ENCODE peak calls at places on chromosome 14, in seven cellular contexts. N, X, G, E, Z, U and F are unnamed samples.

GRCh38 chr14:71610797-71611196 is 321.4 kb upstream of the RGS6 start:
- DNase-seq in U (no peak), N (no peak), Z (no peak), E (no peak), X (no peak), G (no peak), F (no peak)

GRCh38 chr14:32450919-32451675 is 122.0 kb downstream of the AKAP6 start:
- DNase-seq in G (no peak), N (no peak), X (no peak), U (no peak), E (no peak), Z (no peak), F (no peak)

GRCh38 chr14:67514650-67515385 is 18.3 kb upstream of the PLEKHH1 start:
- DNase-seq in X (peak; percentile 33), G (peak; percentile 27), N (peak; percentile 40), U (no peak), E (no peak), Z (peak; percentile 36), F (no peak)

GRCh38 chr14:50082784-50083466 is 33.4 kb downstream of the VCPKMT start:
- DNase-seq in N (no peak), E (no peak), U (no peak), X (peak; percentile 86), Z (no peak), G (peak; percentile 79), F (no peak)

GRCh38 chr14:67551940-67552339 is 18.9 kb downstream of the PLEKHH1 start:
- DNase-seq in E (no peak), N (no peak), Z (no peak), X (no peak), G (no peak), U (no peak), F (no peak)

GRCh38 chr14:71525663-71526246 is 406.5 kb upstream of the RGS6 start:
- DNase-seq in N (no peak), U (no peak), E (no peak), Z (no peak), X (peak; percentile 11), G (no peak), F (no peak)

GRCh38 chr14:73058923-73059311 is 583 bp downstream of the RBM25 start:
- DNase-seq in X (peak; percentile 14), G (no peak), Z (peak; percentile 31), E (no peak), N (no peak), U (no peak), F (no peak)

GRCh38 chr14:96567289-96567899 is 65.2 kb downstream of the PAPOLA start:
- DNase-seq in Z (no peak), X (peak; percentile 50), G (no peak), U (no peak), N (peak; percentile 62), E (no peak), F (no peak)

GRCh38 chr14:99125616-99126431 is 146.2 kb downstream of the BCL11B start:
- DNase-seq in G (no peak), U (no peak), E (no peak), X (no peak), Z (no peak), N (no peak), F (no peak)

GRCh38 chr14:100836053-100836805 is 10.3 kb downstream of the MEG3 start:
- DNase-seq in U (no peak), E (no peak), Z (no peak), X (no peak), G (no peak), N (no peak), F (no peak)

GRCh38 chr14:85538636-85539035 is 8.7 kb downstream of the FLRT2 start:
- DNase-seq in Z (no peak), N (no peak), X (no peak), G (no peak), E (no peak), U (no peak), F (no peak)